ENCODE peak calls at places on chromosome 3, in four cellular contexts. One of them, this sample, is unnamed.
A peak's percentile ranks its signal among the peaks of the same experiment; 100 is the strongest.

GRCh38 chr3:106578911-106579310 is 710.1 kb upstream of the CBLB start:
- DNase-seq in WTC11: no peak
- DNase-seq in HepG2: no peak
- DNase-seq in K562: no peak
- DNase-seq in this sample: no peak

GRCh38 chr3:48400824-48401433 is 28.9 kb downstream of the FBXW12 start:
- DNase-seq in WTC11: peak; percentile 50
- DNase-seq in HepG2: peak; percentile 73
- DNase-seq in K562: peak; percentile 79
- DNase-seq in this sample: peak; percentile 80

GRCh38 chr3:37545479-37545878 is 316.2 kb upstream of the CTDSPL start:
- DNase-seq in WTC11: no peak
- DNase-seq in HepG2: no peak
- DNase-seq in K562: peak; percentile 60
- DNase-seq in this sample: no peak

GRCh38 chr3:127748754-127749327 is 73.5 kb downstream of the MGLL start:
- DNase-seq in WTC11: no peak
- DNase-seq in HepG2: no peak
- DNase-seq in K562: no peak
- DNase-seq in this sample: no peak

GRCh38 chr3:183824761-183825379 is 507 bp downstream of the MAP6D1 start:
- DNase-seq in WTC11: peak; percentile 43
- DNase-seq in HepG2: no peak
- DNase-seq in K562: no peak
- DNase-seq in this sample: peak; percentile 14

GRCh38 chr3:52891164-52891563 is 6.2 kb downstream of the STIMATE start:
- DNase-seq in WTC11: no peak
- DNase-seq in HepG2: no peak
- DNase-seq in K562: no peak
- DNase-seq in this sample: no peak

GRCh38 chr3:25426408-25426807 is 1.7 kb upstream of the RARB start:
- DNase-seq in WTC11: peak; percentile 21
- DNase-seq in HepG2: no peak
- DNase-seq in K562: no peak
- DNase-seq in this sample: no peak

GRCh38 chr3:107384907-107385306 is 7.7 kb downstream of the CCDC54 start:
- DNase-seq in WTC11: no peak
- DNase-seq in HepG2: no peak
- DNase-seq in K562: no peak
- DNase-seq in this sample: no peak

GRCh38 chr3:53009826-53010539 is 35.9 kb downstream of the SFMBT1 start:
- DNase-seq in WTC11: no peak
- DNase-seq in HepG2: no peak
- DNase-seq in K562: no peak
- DNase-seq in this sample: no peak

GRCh38 chr3:179606534-179607085 is 2.0 kb downstream of the NDUFB5 start:
- DNase-seq in WTC11: no peak
- DNase-seq in HepG2: no peak
- DNase-seq in K562: no peak
- DNase-seq in this sample: no peak

GRCh38 chr3:159322322-159322939 is 520.6 kb downstream of the MFSD1 start:
- DNase-seq in WTC11: peak; percentile 83
- DNase-seq in HepG2: peak; percentile 7
- DNase-seq in K562: peak; percentile 29
- DNase-seq in this sample: peak; percentile 76

GRCh38 chr3:69763458-69763857 is 24.2 kb downstream of the MITF start:
- DNase-seq in WTC11: no peak
- DNase-seq in HepG2: no peak
- DNase-seq in K562: no peak
- DNase-seq in this sample: no peak

GRCh38 chr3:52220380-52221026 is 4.9 kb downstream of the TLR9 start:
- DNase-seq in WTC11: peak; percentile 92
- DNase-seq in HepG2: peak; percentile 49
- DNase-seq in K562: peak; percentile 77
- DNase-seq in this sample: peak; percentile 88

GRCh38 chr3:62378329-62378789 is 5.0 kb upstream of the FEZF2 start:
- DNase-seq in WTC11: peak; percentile 68
- DNase-seq in HepG2: no peak
- DNase-seq in K562: no peak
- DNase-seq in this sample: no peak

GRCh38 chr3:127697531-127698240 is 24.9 kb downstream of the ABTB1 start:
- DNase-seq in WTC11: peak; percentile 64
- DNase-seq in HepG2: peak; percentile 58
- DNase-seq in K562: peak; percentile 66
- DNase-seq in this sample: peak; percentile 79

GRCh38 chr3:18988619-18989229 is 159.6 kb upstream of the KCNH8 start:
- DNase-seq in WTC11: no peak
- DNase-seq in HepG2: peak; percentile 12
- DNase-seq in K562: no peak
- DNase-seq in this sample: peak; percentile 27

GRCh38 chr3:14441240-14441919 is 39.0 kb downstream of the SLC6A6 start:
- DNase-seq in WTC11: no peak
- DNase-seq in HepG2: no peak
- DNase-seq in K562: no peak
- DNase-seq in this sample: no peak

GRCh38 chr3:126155819-126156218 is 24.6 kb downstream of the ALDH1L1 start:
- DNase-seq in WTC11: no peak
- DNase-seq in HepG2: no peak
- DNase-seq in K562: no peak
- DNase-seq in this sample: no peak

GRCh38 chr3:99865321-99865720 is 47.7 kb downstream of the CMSS1 start:
- DNase-seq in WTC11: no peak
- DNase-seq in HepG2: no peak
- DNase-seq in K562: no peak
- DNase-seq in this sample: no peak

GRCh38 chr3:100463002-100463401 is 29.4 kb upstream of the TMEM45A start:
- DNase-seq in WTC11: no peak
- DNase-seq in HepG2: peak; percentile 54
- DNase-seq in K562: peak; percentile 37
- DNase-seq in this sample: peak; percentile 67

GRCh38 chr3:52525666-52526065 is 8.0 kb downstream of the NT5DC2 start:
- DNase-seq in WTC11: no peak
- DNase-seq in HepG2: no peak
- DNase-seq in K562: no peak
- DNase-seq in this sample: no peak

GRCh38 chr3:51502562-51502910 is 2.7 kb upstream of the DCAF1 start:
- DNase-seq in WTC11: peak; percentile 15
- DNase-seq in HepG2: no peak
- DNase-seq in K562: no peak
- DNase-seq in this sample: no peak

GRCh38 chr3:23600178-23600577 is 205.6 kb upstream of the UBE2E1 start:
- DNase-seq in WTC11: no peak
- DNase-seq in HepG2: no peak
- DNase-seq in K562: no peak
- DNase-seq in this sample: no peak

GRCh38 chr3:127613406-127613805 is 15.2 kb downstream of the MCM2 start:
- DNase-seq in WTC11: no peak
- DNase-seq in HepG2: no peak
- DNase-seq in K562: no peak
- DNase-seq in this sample: no peak

GRCh38 chr3:37590328-37591079 is 271.2 kb upstream of the CTDSPL start:
- DNase-seq in WTC11: no peak
- DNase-seq in HepG2: no peak
- DNase-seq in K562: no peak
- DNase-seq in this sample: no peak

GRCh38 chr3:143814358-143814968 is 33.8 kb downstream of the SLC9A9 start:
- DNase-seq in WTC11: no peak
- DNase-seq in HepG2: no peak
- DNase-seq in K562: no peak
- DNase-seq in this sample: no peak

GRCh38 chr3:193014961-193015360 is 97.3 kb upstream of the MB21D2 start:
- DNase-seq in WTC11: no peak
- DNase-seq in HepG2: no peak
- DNase-seq in K562: no peak
- DNase-seq in this sample: no peak

GRCh38 chr3:136772709-136773108 is 20.5 kb upstream of the STAG1 start:
- DNase-seq in WTC11: no peak
- DNase-seq in HepG2: no peak
- DNase-seq in K562: no peak
- DNase-seq in this sample: no peak

GRCh38 chr3:33920511-33920910 is 122.1 kb downstream of the PDCD6IP start:
- DNase-seq in WTC11: no peak
- DNase-seq in HepG2: no peak
- DNase-seq in K562: no peak
- DNase-seq in this sample: no peak

GRCh38 chr3:175383813-175384212 is 524.7 kb downstream of the NAALADL2 start:
- DNase-seq in WTC11: no peak
- DNase-seq in HepG2: no peak
- DNase-seq in K562: no peak
- DNase-seq in this sample: no peak

GRCh38 chr3:58051196-58051595 is 43.0 kb downstream of the FLNB start:
- DNase-seq in WTC11: no peak
- DNase-seq in HepG2: no peak
- DNase-seq in K562: no peak
- DNase-seq in this sample: no peak

GRCh38 chr3:160210799-160211221 is 14.4 kb upstream of the C3orf80 start:
- DNase-seq in WTC11: no peak
- DNase-seq in HepG2: peak; percentile 11
- DNase-seq in K562: peak; percentile 23
- DNase-seq in this sample: peak; percentile 43

GRCh38 chr3:172625404-172625803 is 85.5 kb downstream of the NCEH1 start:
- DNase-seq in WTC11: no peak
- DNase-seq in HepG2: no peak
- DNase-seq in K562: no peak
- DNase-seq in this sample: no peak
- TF ChIP-seq SP1 in WTC11: no peak
- TF ChIP-seq SP1 in HepG2: no peak
- TF ChIP-seq SP1 in K562: no peak
- TF ChIP-seq SP1 in this sample: no peak

GRCh38 chr3:187368251-187368733 is at the start of gene RTP4:
- DNase-seq in WTC11: no peak
- DNase-seq in HepG2: peak; percentile 37
- DNase-seq in K562: no peak
- DNase-seq in this sample: no peak
- TF ChIP-seq ELF4 in WTC11: no peak
- TF ChIP-seq ELF4 in HepG2: no peak
- TF ChIP-seq ELF4 in K562: no peak
- TF ChIP-seq ELF4 in this sample: no peak

GRCh38 chr3:27560484-27561056 is 76.4 kb upstream of the SLC4A7 start:
- DNase-seq in WTC11: no peak
- DNase-seq in HepG2: no peak
- DNase-seq in K562: no peak
- DNase-seq in this sample: no peak

GRCh38 chr3:27561591-27561990 is 77.4 kb upstream of the SLC4A7 start:
- DNase-seq in WTC11: no peak
- DNase-seq in HepG2: no peak
- DNase-seq in K562: no peak
- DNase-seq in this sample: no peak

GRCh38 chr3:27559381-27559780 is 75.2 kb upstream of the SLC4A7 start:
- DNase-seq in WTC11: no peak
- DNase-seq in HepG2: no peak
- DNase-seq in K562: no peak
- DNase-seq in this sample: no peak

GRCh38 chr3:27557411-27557810 is 73.2 kb upstream of the SLC4A7 start:
- DNase-seq in WTC11: no peak
- DNase-seq in HepG2: no peak
- DNase-seq in K562: no peak
- DNase-seq in this sample: no peak

DNA sequence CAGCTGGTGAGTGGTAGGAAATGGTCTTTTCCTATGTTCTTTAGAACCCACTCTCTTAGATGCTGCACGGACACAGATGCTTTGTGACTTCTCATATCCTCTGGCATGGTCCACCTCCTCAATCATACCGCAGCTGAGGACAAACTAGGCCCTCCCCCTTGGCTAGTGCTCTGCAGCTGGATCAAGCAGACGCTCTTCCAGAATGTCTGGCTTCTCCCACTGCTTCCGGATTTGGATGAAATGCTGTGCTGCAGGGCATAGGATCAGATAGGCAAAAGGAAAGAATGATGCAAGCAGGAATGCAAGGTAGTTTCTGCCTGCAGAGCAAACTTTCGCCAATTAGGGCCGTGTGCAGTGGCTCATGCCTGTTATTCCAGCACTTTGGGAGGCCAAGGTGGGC is 75.7 kb upstream of the SLC4A7 start:
- DNase-seq in WTC11: no peak
- DNase-seq in HepG2: no peak
- DNase-seq in K562: no peak
- DNase-seq in this sample: no peak
- TF ChIP-seq SP1 in WTC11: no peak
- TF ChIP-seq SP1 in HepG2: no peak
- TF ChIP-seq SP1 in K562: no peak
- TF ChIP-seq SP1 in this sample: no peak

GRCh38 chr3:38610934-38611333 is 38.6 kb downstream of the SCN5A start:
- DNase-seq in WTC11: no peak
- DNase-seq in HepG2: no peak
- DNase-seq in K562: no peak
- DNase-seq in this sample: no peak
- TF ChIP-seq ELF4 in WTC11: no peak
- TF ChIP-seq ELF4 in HepG2: no peak
- TF ChIP-seq ELF4 in K562: no peak
- TF ChIP-seq ELF4 in this sample: no peak